ENCODE peak calls at places on chromosomes 11 and 22, in eight cellular contexts. M, W, O, U, G, H, Z and Y are unnamed samples.

GRCh38 chr11:70519117-70519516 is 120.8 kb downstream of the CTTN start:
- DNase-seq in U (no peak), G (no peak), Z (no peak), W (no peak), H (no peak), O (no peak), M (no peak), Y (no peak)

GRCh38 chr11:46238078-46238966 is 39.1 kb upstream of the CREB3L1 start:
- DNase-seq in Z (no peak), H (peak), W (peak), O (peak), M (peak), U (peak), G (peak), Y (peak)

GRCh38 chr11:25535462-25535861 is 796.5 kb upstream of the ANO3 start:
- DNase-seq in G (no peak), Z (no peak), W (no peak), M (no peak), H (no peak), O (peak), U (no peak), Y (no peak)

GRCh38 chr11:12160680-12161079 is 50.3 kb downstream of the MICAL2 start:
- DNase-seq in Z (no peak), W (no peak), H (no peak), M (no peak), G (no peak), O (no peak), U (no peak), Y (peak)

GRCh38 chr22:45317551-45318167 is 7.9 kb downstream of the FAM118A start:
- DNase-seq in M (peak), O (peak), Z (no peak), W (no peak), H (peak), U (peak), G (no peak), Y (no peak)

GRCh38 chr11:95485115-95485900 is 254.3 kb upstream of the SESN3 start:
- DNase-seq in W (no peak), G (no peak), O (peak), U (no peak), M (no peak), H (no peak), Z (no peak), Y (no peak)

GRCh38 chr11:121841487-121842167 is 274.4 kb downstream of the BLID start:
- DNase-seq in M (no peak), H (no peak), Z (no peak), G (peak), W (no peak), U (peak), O (peak), Y (no peak)

GRCh38 chr22:30413745-30414524 is 11.6 kb upstream of the MTFP1 start:
- DNase-seq in Z (no peak), O (no peak), M (no peak), H (no peak), U (no peak), W (no peak), G (no peak), Y (no peak)

GRCh38 chr22:39238966-39239510 is 5.7 kb downstream of the PDGFB start:
- DNase-seq in H (no peak), Z (no peak), G (no peak), W (no peak), M (no peak), O (no peak), U (no peak), Y (no peak)

GRCh38 chr22:38167988-38168407 is 13.6 kb downstream of the PLA2G6 start:
- DNase-seq in M (no peak), H (no peak), G (peak), U (no peak), Z (no peak), O (no peak), W (no peak), Y (no peak)

GRCh38 chr11:68049509-68050370 is 10.9 kb downstream of the TCIRG1 start:
- DNase-seq in W (no peak), Z (no peak), O (peak), H (no peak), U (no peak), G (peak), M (no peak), Y (peak)

GRCh38 chr11:69471329-69472052 is 10.0 kb upstream of the LINC01488 start:
- DNase-seq in O (peak), U (no peak), M (no peak), G (no peak), W (peak), Z (no peak), H (no peak), Y (no peak)

GRCh38 chr11:7448126-7448525 is 37.2 kb upstream of the OLFML1 start:
- DNase-seq in O (no peak), G (no peak), W (no peak), M (no peak), U (no peak), Z (no peak), H (no peak), Y (no peak)
- TF ChIP-seq CTCF in O (no peak), G (no peak), W (no peak), M (no peak), U (peak), Z (no peak), H (no peak), Y (no peak)

DNA sequence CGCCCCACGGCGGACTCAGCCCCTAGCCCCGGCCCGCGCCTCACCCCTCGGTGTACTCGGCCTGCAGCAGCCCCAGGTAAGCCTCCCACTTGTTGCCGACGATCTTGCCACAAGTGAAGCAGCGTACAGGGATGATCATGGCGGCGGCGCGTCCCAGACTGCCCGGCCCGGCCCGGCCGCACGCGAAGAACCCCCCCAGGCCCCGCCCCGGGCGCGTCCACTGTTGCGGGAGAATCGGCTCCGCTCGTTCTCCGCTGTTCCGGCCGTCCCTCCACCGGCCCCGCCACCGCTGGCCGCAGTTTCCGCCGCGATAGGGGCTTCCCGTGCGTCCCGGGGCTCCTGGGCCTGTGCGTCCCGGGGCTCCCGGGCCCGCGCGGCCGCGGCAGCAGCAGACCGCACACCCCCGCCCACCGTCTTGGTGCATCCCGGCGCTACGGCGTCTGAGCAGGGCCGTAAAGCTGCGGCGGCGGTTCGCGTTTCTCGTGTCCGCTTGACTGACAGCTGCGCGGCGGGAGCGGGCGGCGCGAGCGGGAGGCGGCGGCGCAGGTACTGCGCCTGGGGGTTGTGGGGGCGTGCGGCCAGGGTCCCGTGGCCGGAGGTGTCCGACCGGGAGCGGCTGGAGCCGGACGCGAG is at the start of the genes POLR2L and TSPAN4:
- DNase-seq in M (peak), O (peak), G (peak), Z (peak), H (peak), W (peak), U (peak), Y (peak)
- TF ChIP-seq CTCF in M (no peak), O (no peak), G (no peak), Z (no peak), H (peak), W (no peak), U (no peak), Y (no peak)

DNA sequence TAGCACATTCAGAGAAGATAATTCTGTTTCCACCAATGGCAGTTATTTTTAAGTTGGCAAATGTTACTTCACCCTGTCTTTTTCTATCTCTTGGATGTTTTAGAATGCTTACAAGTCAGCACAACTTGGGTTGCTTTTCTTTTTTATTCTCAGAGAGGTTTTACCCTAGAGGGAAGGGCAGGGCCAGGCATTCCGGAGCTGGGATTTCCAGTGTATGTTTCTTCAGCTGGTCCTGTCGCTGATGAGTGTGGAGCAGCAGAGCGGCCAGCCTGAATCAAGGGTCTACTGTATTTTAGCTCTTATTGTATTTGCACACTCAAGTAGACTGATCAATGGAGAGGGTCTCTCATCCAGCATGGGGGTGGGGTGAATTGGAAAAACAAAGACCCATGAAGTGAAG is 162.4 kb upstream of the ARHGAP20 start:
- DNase-seq in Z (no peak), G (no peak), U (no peak), W (no peak), M (no peak), H (no peak), O (no peak), Y (no peak)
- TF ChIP-seq CTCF in Z (no peak), G (no peak), U (no peak), W (no peak), M (no peak), H (no peak), O (no peak), Y (no peak)

GRCh38 chr22:50138036-50138435 is 32.5 kb upstream of the PANX2 start:
- DNase-seq in U (no peak), W (no peak), O (no peak), G (no peak), H (no peak), M (no peak), Z (no peak), Y (no peak)
- TF ChIP-seq CTCF in U (no peak), W (no peak), O (no peak), G (no peak), H (no peak), M (no peak), Z (no peak), Y (no peak)

DNA sequence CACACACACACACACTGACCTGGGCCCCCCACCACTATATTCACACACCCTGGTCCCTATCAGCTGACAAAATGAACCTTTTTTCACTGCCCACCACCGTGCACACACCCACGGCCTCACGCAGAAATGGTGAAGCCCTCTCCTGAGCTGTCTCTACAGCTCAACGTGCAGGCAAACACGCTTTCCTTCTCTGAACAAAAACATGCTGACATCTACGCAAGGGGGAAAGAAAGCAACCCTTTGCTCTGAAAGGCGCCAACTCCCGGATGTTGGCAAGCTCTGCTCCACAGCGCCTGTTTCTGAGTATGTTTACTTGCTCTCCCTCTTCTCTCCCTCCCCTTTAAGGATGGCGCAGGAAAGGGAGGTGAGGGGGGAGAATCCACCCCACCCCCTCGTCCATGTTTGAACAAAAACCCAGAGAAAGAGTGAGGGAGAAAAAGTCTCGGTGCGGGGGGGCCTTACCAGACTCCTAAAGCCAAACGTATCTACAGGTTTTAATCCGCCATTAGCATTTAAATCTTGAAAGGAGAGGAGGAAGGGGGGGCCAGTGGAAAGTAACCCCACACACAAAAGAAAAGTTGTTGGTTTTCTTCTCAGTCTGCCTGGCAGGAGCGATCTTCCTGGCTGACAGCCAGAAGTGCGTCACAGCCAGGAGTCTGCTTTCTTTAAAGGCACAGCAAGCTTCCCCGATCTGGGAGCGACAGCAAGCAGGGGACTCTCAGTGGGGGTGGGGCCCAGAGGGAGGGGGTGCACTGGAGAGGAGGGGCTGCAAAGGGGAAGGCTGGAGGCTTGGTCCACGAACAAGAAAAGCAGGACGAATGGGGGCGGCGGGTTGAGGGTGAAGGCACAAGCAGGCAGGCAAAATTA is 39.6 kb downstream of the NUMA1 start:
- DNase-seq in W (peak), U (peak), G (peak), H (peak), Z (peak), M (peak), O (peak), Y (no peak)
- TF ChIP-seq CTCF in W (no peak), U (peak), G (no peak), H (no peak), Z (no peak), M (no peak), O (no peak), Y (no peak)

DNA sequence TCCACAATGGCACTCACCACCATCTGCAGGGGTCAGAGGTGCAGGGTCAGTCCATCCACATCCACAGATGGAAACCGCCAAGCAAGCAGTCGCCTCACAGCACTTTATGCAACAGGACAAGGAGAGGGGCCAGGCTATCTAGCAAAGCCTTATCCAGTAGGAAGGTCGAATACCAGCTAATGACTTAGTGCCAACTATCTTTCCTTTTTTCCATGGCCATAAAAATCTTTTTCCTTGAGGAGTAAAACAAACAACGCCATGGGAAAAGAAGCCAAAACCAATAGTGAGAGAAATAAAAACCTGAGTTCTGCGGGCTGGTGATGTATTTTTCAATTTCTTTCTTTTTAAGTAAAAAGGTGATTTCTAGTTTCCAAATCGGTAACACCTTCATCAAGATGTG is 8.2 kb downstream of the SNX19 start:
- DNase-seq in U (no peak), G (no peak), M (no peak), W (no peak), O (no peak), H (no peak), Z (no peak), Y (no peak)
- TF ChIP-seq CTCF in U (no peak), G (no peak), M (no peak), W (no peak), O (no peak), H (no peak), Z (no peak), Y (no peak)